ENCODE peak calls at places on chromosomes 6 and 20, in seven cellular contexts. N is psoas muscle; F is stimulated activated CD8-positive, alpha-beta memory T cell treated with anti-CD3 and anti-CD28 coated beads, Interleukin-15, amount 100 ng/mL, for 1 hour; I is astrocyte of the spinal cord; E is HL-60; O is T-cell; Q is GM12865. K is an unnamed sample.

GRCh38 chr20:33680681-33681080 is 5.5 kb downstream of the E2F1 start:
- DNase-seq in N (no peak), O (no peak), F (no peak), Q (no peak), I (no peak), E (no peak), K (no peak)

GRCh38 chr20:63014710-63015109 is 7.9 kb upstream of the BHLHE23 start:
- DNase-seq in Q (peak), O (no peak), N (no peak), I (no peak), F (no peak), E (no peak), K (no peak)

GRCh38 chr6:161439093-161439492 is 165.2 kb upstream of the AGPAT4 start:
- DNase-seq in Q (no peak), N (peak), O (no peak), I (peak), F (no peak), E (no peak), K (no peak)

GRCh38 chr20:33689973-33690372 is 3.8 kb upstream of the E2F1 start:
- DNase-seq in O (peak), N (no peak), F (no peak), I (peak), E (peak), Q (no peak), K (peak)

GRCh38 chr6:2684059-2684749 is 66.5 kb downstream of the MYLK4 start:
- DNase-seq in F (no peak), N (no peak), O (no peak), I (peak), Q (no peak), E (no peak), K (no peak)

GRCh38 chr6:21199246-21199645 is 394.3 kb upstream of the SOX4 start:
- DNase-seq in Q (no peak), N (no peak), F (no peak), I (no peak), E (no peak), O (no peak), K (no peak)

GRCh38 chr20:58150772-58151171 is 77.7 kb downstream of the ANKRD60 start:
- DNase-seq in F (no peak), O (no peak), E (no peak), I (no peak), N (no peak), Q (peak), K (no peak)

GRCh38 chr6:5989141-5989723 is 17.5 kb downstream of the NRN1 start:
- DNase-seq in E (peak), O (no peak), F (no peak), I (no peak), Q (no peak), N (peak), K (no peak)

GRCh38 chr6:148217921-148218320 is 124.7 kb upstream of the SASH1 start:
- DNase-seq in O (no peak), Q (no peak), F (no peak), I (no peak), E (no peak), N (no peak), K (no peak)

GRCh38 chr6:106751501-106752252 is 122.3 kb downstream of the QRSL1 start:
- DNase-seq in O (no peak), I (no peak), E (no peak), Q (no peak), N (no peak), F (no peak), K (no peak)

GRCh38 chr6:140915001-140915950 is 1217.4 kb upstream of the GJE1 start:
- DNase-seq in E (no peak), Q (no peak), O (no peak), I (no peak), N (no peak), F (no peak), K (no peak)

GRCh38 chr6:68975064-68975463 is 340.0 kb downstream of the ADGRB3 start:
- DNase-seq in I (peak), F (no peak), Q (no peak), N (no peak), E (no peak), O (no peak), K (no peak)

GRCh38 chr20:46681032-46681854 is 8.0 kb downstream of the TP53RK start:
- DNase-seq in N (no peak), E (peak), O (peak), F (peak), I (peak), Q (peak), K (peak)

GRCh38 chr6:162198925-162199324 is 528.6 kb downstream of the PRKN start:
- DNase-seq in I (no peak), E (no peak), F (no peak), O (no peak), N (no peak), Q (no peak), K (no peak)

GRCh38 chr6:1641391-1641790 is 31.7 kb downstream of the FOXC1 start:
- DNase-seq in N (no peak), F (no peak), E (no peak), O (no peak), Q (no peak), I (no peak), K (no peak)

GRCh38 chr6:44649365-44650025 is 262.0 kb downstream of the CDC5L start:
- DNase-seq in I (peak), N (no peak), O (no peak), Q (no peak), E (no peak), F (no peak), K (no peak)

GRCh38 chr20:18497603-18498002 is 578 bp upstream of the RBBP9 start:
- DNase-seq in F (no peak), E (no peak), N (no peak), I (no peak), Q (no peak), O (no peak), K (no peak)

GRCh38 chr6:52522655-52523054 is 54.2 kb downstream of the TRAM2 start:
- DNase-seq in F (no peak), I (peak), Q (no peak), O (no peak), E (no peak), N (no peak), K (no peak)

GRCh38 chr6:47424436-47424836 is 53.2 kb upstream of the CD2AP start:
- DNase-seq in N (no peak), Q (no peak), O (no peak), E (no peak), I (no peak), F (no peak), K (no peak)

GRCh38 chr6:145015739-145016558 is 719.4 kb downstream of the EPM2A start:
- DNase-seq in F (no peak), O (no peak), E (peak), I (peak), Q (peak), N (no peak), K (no peak)

GRCh38 chr20:13857304-13857703 is 72.5 kb downstream of the NDUFAF5 start:
- DNase-seq in F (no peak), E (no peak), N (peak), I (no peak), O (no peak), Q (no peak), K (no peak)

GRCh38 chr6:18101873-18102272 is 20.6 kb downstream of the NHLRC1 start:
- DNase-seq in Q (no peak), F (no peak), I (no peak), O (no peak), E (no peak), N (no peak), K (no peak)

GRCh38 chr20:53899351-53900167 is 170.8 kb downstream of the BCAS1 start:
- DNase-seq in E (no peak), I (peak), N (no peak), Q (peak), O (peak), F (peak), K (peak)

GRCh38 chr6:137975058-137975940 is 108.2 kb downstream of the TNFAIP3 start:
- DNase-seq in N (no peak), O (no peak), E (peak), I (peak), Q (peak), F (no peak), K (no peak)

GRCh38 chr20:34037767-34038166 is 44.1 kb downstream of the RALY start:
- DNase-seq in Q (no peak), I (no peak), N (no peak), O (no peak), F (no peak), E (no peak), K (no peak)

GRCh38 chr6:85126448-85127178 is 323.3 kb upstream of the NT5E start:
- DNase-seq in N (peak), I (peak), Q (peak), F (no peak), E (no peak), O (no peak), K (no peak)

GRCh38 chr6:13419422-13419821 is 68.0 kb downstream of the GFOD1 start:
- DNase-seq in I (no peak), O (no peak), Q (no peak), F (no peak), E (no peak), N (no peak), K (no peak)

GRCh38 chr20:37442986-37443385 is 78.1 kb upstream of the NNAT start:
- DNase-seq in E (no peak), Q (no peak), O (no peak), I (no peak), N (no peak), F (no peak), K (no peak)

GRCh38 chr6:116314878-116315277 is 35.1 kb upstream of the TSPYL1 start:
- DNase-seq in Q (peak), O (no peak), F (no peak), I (no peak), E (no peak), N (no peak), K (no peak)

GRCh38 chr6:70709826-70710225 is 42.1 kb downstream of the SMAP1 start:
- DNase-seq in O (no peak), N (no peak), Q (no peak), E (no peak), F (no peak), I (peak), K (no peak)

GRCh38 chr20:22717466-22717865 is 133.1 kb upstream of the FOXA2 start:
- DNase-seq in I (no peak), O (no peak), Q (no peak), E (no peak), N (no peak), F (no peak), K (no peak)

GRCh38 chr20:61737346-61737745 is 328.3 kb downstream of the TAF4 start:
- DNase-seq in I (no peak), O (no peak), E (no peak), Q (no peak), F (no peak), N (peak), K (no peak)

GRCh38 chr20:34705008-34705382 is 851 bp downstream of the TP53INP2 start:
- DNase-seq in N (no peak), Q (no peak), F (no peak), O (no peak), E (no peak), I (no peak), K (no peak)

GRCh38 chr6:2760882-2761842 is 4.0 kb upstream of the WRNIP1 start:
- DNase-seq in E (no peak), Q (peak), N (no peak), O (no peak), I (no peak), F (no peak), K (no peak)

GRCh38 chr6:141482773-141483172 is 650.0 kb upstream of the GJE1 start:
- DNase-seq in N (no peak), E (no peak), Q (peak), I (no peak), O (no peak), F (no peak), K (no peak)